ENCODE peak calls at places on chromosomes 5 and 9, in five cellular contexts. C is ovary; Q is OCI-LY7; N is CD8-positive, alpha-beta T cell; E is GM23338. L is an unnamed sample.

GRCh38 chr5:178492278-178492677 is 97.9 kb downstream of the COL23A1 start:
- DNase-seq in C (no peak), Q (no peak), N (no peak), E (no peak), L (no peak)

GRCh38 chr9:131271506-131271931 is 4.8 kb downstream of the FAM78A start:
- DNase-seq in C (no peak), Q (peak), N (no peak), E (no peak), L (no peak)

GRCh38 chr5:157431544-157432200 is 28.3 kb upstream of the NIPAL4 start:
- DNase-seq in C (no peak), Q (peak), N (no peak), E (peak), L (no peak)

GRCh38 chr5:140965905-140966292 is 377 bp upstream of the PCDHAC2 start:
- DNase-seq in C (no peak), Q (no peak), N (no peak), E (peak), L (peak)

GRCh38 chr9:751137-752051 is 90.1 kb upstream of the DMRT1 start:
- DNase-seq in C (no peak), Q (peak), N (no peak), E (no peak), L (no peak)

GRCh38 chr9:33107762-33108161 is 31.3 kb upstream of the SMU1 start:
- DNase-seq in C (no peak), Q (no peak), N (no peak), E (no peak), L (no peak)

GRCh38 chr5:10974850-10975249 is 213.8 kb upstream of the DAP start:
- DNase-seq in C (no peak), Q (no peak), N (no peak), E (no peak), L (no peak)

GRCh38 chr5:156559955-156560354 is 233.0 kb downstream of the SGCD start:
- DNase-seq in C (no peak), Q (no peak), N (no peak), E (no peak), L (no peak)

GRCh38 chr5:99378443-99378842 is 449.6 kb upstream of the CHD1 start:
- DNase-seq in C (no peak), Q (no peak), N (no peak), E (peak), L (no peak)

GRCh38 chr5:154172785-154173184 is 17.7 kb upstream of the GALNT10 start:
- DNase-seq in C (no peak), Q (no peak), N (no peak), E (no peak), L (no peak)
- TF ChIP-seq CTCF in C (no peak), Q (no peak), N (no peak), E (no peak), L (no peak)

GRCh38 chr5:177487975-177488374 is 9.4 kb downstream of the PDLIM7 start:
- DNase-seq in C (no peak), Q (peak), N (no peak), E (no peak), L (no peak)
- TF ChIP-seq CTCF in C (no peak), Q (peak), N (no peak), E (peak), L (peak)

DNA sequence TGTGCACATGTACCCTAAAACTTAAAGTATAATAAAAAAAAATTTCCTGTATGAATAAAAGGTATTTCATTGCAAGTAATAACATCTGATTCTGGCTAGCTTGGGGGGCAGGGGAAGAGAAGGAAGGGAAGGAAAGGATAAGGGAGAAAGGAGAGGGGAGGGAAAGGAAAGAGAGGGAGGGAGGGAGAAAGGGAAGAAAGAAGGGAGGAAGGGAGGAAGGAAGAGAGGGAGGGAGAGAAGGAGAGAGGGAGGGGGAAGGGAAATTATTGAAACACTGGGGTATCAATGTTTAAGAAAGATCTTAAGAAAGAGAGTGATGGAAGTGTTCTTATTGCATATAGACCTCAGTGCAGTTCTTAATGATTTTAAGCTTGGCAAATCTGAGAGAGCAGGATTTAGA is 129.8 kb upstream of the ZNF366 start:
- DNase-seq in C (no peak), Q (no peak), N (no peak), E (no peak), L (no peak)
- TF ChIP-seq CTCF in C (no peak), Q (no peak), N (no peak), E (no peak), L (no peak)

DNA sequence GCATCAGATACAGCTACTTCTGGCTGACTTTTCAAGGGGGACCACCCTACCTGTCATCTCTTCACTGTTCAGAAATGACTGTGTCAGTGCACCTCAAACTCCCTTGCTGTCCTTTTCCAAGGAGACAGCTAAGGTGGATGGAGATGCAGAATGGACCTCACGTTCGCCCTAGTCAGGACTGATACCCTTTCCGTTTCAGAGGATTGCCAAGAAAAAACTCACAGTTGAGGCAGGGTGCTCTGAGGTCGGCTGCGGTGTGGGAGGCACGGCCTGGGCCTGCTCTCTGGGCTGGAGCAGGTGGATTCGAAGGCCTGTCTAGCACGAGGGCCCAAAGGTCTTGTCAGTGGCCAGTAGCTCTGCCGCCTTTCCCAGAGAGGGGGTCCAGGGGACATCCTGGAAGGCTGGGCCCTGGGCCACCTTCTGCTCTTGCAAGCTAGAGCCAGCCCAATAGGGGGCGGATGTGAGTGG is 2.2 kb upstream of the MSMP start:
- DNase-seq in C (peak), Q (no peak), N (peak), E (peak), L (no peak)
- TF ChIP-seq CTCF in C (peak), Q (peak), N (peak), E (peak), L (peak)

GRCh38 chr9:136364942-136365774 is 1.6 kb upstream of the DNLZ start:
- DNase-seq in C (no peak), Q (no peak), N (no peak), E (no peak), L (no peak)

GRCh38 chr9:136366826-136367225 is 3.3 kb upstream of the DNLZ start:
- DNase-seq in C (no peak), Q (no peak), N (no peak), E (no peak), L (no peak)

GRCh38 chr9:136367296-136368145 is 4.0 kb upstream of the DNLZ start:
- DNase-seq in C (no peak), Q (no peak), N (no peak), E (no peak), L (no peak)

GRCh38 chr9:136364369-136364748 is 815 bp upstream of the DNLZ start:
- DNase-seq in C (no peak), Q (no peak), N (no peak), E (peak), L (no peak)

GRCh38 chr9:136365775-136366223 is 2.3 kb upstream of the DNLZ start:
- DNase-seq in C (no peak), Q (peak), N (no peak), E (no peak), L (no peak)
- TF ChIP-seq CTCF in C (no peak), Q (no peak), N (no peak), E (no peak), L (no peak)

DNA sequence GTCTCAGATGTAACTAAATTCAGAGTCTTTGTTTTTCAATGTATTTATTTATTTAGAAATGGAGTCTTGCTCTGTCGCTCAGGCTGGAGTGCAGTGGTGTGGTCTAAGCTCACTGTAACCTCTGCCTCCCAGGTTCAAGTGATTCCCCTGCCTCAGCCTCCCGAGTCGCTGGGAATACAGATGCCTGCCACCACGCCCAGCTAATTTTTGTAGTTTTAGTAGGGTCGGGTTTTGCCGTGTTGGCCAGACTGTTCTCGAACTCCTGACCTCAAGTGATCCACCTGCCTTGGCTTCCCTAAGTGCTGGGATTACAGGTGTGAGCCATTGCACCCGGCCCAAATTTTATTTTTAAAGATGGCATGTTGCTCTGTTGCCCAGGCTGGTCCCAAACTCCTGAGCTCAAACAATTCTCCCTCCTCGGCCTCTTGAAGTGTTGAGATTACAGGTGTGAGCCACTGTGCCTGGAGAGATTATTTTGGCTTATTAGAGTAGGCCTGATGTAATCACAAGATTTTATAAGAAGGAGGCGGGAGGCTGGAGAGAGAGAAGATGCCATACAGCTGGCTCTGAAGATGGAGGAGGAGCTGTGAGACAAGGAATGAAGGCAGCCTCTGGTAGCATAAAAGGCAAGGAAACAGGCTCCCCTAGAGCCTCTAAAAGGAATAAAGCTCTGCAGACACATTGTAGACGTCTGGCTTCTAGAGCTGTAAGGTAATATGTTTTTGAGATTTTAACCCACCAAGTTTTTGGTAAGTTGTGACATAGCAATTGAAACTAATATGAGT is 12.9 kb upstream of the KLF9 start:
- DNase-seq in C (peak), Q (no peak), N (no peak), E (peak), L (no peak)
- TF ChIP-seq CTCF in C (no peak), Q (no peak), N (no peak), E (peak), L (no peak)